ENCODE peak calls at places on chromosomes 13 and 19, in six cellular contexts. P is Caco-2, D is cardiac muscle cell, L is aorta, R is fibroblast of lung, X is colonic mucosa. U is an unnamed sample. For H3K4me1, the result is how much of the 10 kb centered on the place peaks cover.

GRCh38 chr19:49845433-49845832 is 5.5 kb upstream of the PTOV1 start:
- DNase-seq in P (no peak), L (no peak), D (no peak), R (no peak), X (no peak), U (no peak)

GRCh38 chr13:23500858-23501257 is 67.4 kb upstream of the SACS start:
- DNase-seq in X (no peak), L (no peak), R (peak), P (no peak), D (no peak), U (no peak)

GRCh38 chr19:3504723-3505122 is 1.4 kb upstream of the FZR1 start:
- DNase-seq in X (no peak), L (no peak), R (no peak), D (no peak), P (no peak), U (no peak)

GRCh38 chr13:113187263-113187669 is 21.2 kb downstream of the PCID2 start:
- DNase-seq in P (peak), X (peak), D (no peak), L (peak), R (peak), U (no peak)

GRCh38 chr19:4866595-4867424 is 657 bp downstream of the PLIN3 start:
- DNase-seq in R (peak), X (peak), P (no peak), D (peak), L (peak), U (peak)

GRCh38 chr19:4831351-4832340 is at the start of gene TICAM1:
- DNase-seq in R (peak), X (peak), P (peak), D (peak), L (peak), U (no peak)

GRCh38 chr19:2055871-2056809 is 5.1 kb upstream of the MKNK2 start:
- DNase-seq in P (no peak), X (peak), L (no peak), R (peak), D (no peak), U (no peak)

GRCh38 chr19:7373862-7374261 is 25.1 kb downstream of the ARHGEF18 start:
- DNase-seq in X (no peak), L (peak), P (peak), R (no peak), D (no peak), U (no peak)

GRCh38 chr19:3873151-3873550 is 4.3 kb upstream of the ZFR2 start:
- DNase-seq in P (no peak), X (no peak), D (no peak), R (no peak), L (no peak), U (no peak)

GRCh38 chr19:19966862-19967261 is 66.1 kb downstream of the ZNF93 start:
- DNase-seq in X (no peak), R (no peak), D (no peak), L (no peak), P (no peak), U (no peak)

GRCh38 chr19:48713864-48714755 is 5.4 kb downstream of the MAMSTR start:
- DNase-seq in X (peak), R (peak), P (peak), D (peak), L (peak), U (peak)

GRCh38 chr19:48714759-48715261 is 4.7 kb downstream of the MAMSTR start:
- DNase-seq in D (no peak), L (no peak), X (peak), R (no peak), P (no peak), U (no peak)

GRCh38 chr19:48715681-48716171 is 3.8 kb downstream of the MAMSTR start:
- DNase-seq in R (no peak), L (no peak), P (no peak), D (no peak), X (peak), U (no peak)

GRCh38 chr19:48717059-48717395 is 2.5 kb downstream of the MAMSTR start:
- DNase-seq in R (peak), P (no peak), X (no peak), L (no peak), D (no peak), U (no peak)

GRCh38 chr19:48715276-48715675 is 4.2 kb downstream of the MAMSTR start:
- DNase-seq in R (no peak), P (no peak), X (peak), D (no peak), L (no peak), U (no peak)
- H3K4me1 ChIP-seq in R (under half), P (under half), X (under half), D (under half), L (under half), U (under half)

GRCh38 chr13:78701383-78701782 is 42.4 kb upstream of the OBI1 start:
- DNase-seq in R (peak), P (no peak), D (no peak), X (no peak), L (no peak), U (no peak)
- H3K4me1 ChIP-seq in R (under half), P (under half), D (under half), X (under half), L (under half), U (under half)

GRCh38 chr19:43691755-43692154 is 21.8 kb upstream of the PLAUR start:
- DNase-seq in P (no peak), L (no peak), X (no peak), R (no peak), D (no peak), U (no peak)

GRCh38 chr19:43690444-43690843 is 20.5 kb upstream of the PLAUR start:
- DNase-seq in X (no peak), D (no peak), P (no peak), L (no peak), R (no peak), U (no peak)

GRCh38 chr19:43690890-43691289 is 20.9 kb upstream of the PLAUR start:
- DNase-seq in R (no peak), X (no peak), L (no peak), D (no peak), P (no peak), U (no peak)

GRCh38 chr19:43687660-43687997 is 17.7 kb upstream of the PLAUR start:
- DNase-seq in X (no peak), P (no peak), D (no peak), R (no peak), L (no peak), U (no peak)

GRCh38 chr19:43688059-43688763 is 18.2 kb upstream of the PLAUR start:
- DNase-seq in P (no peak), L (no peak), R (no peak), X (no peak), D (no peak), U (no peak)
- H3K4me1 ChIP-seq in P (under half), L (under half), R (under half), X (under half), D (under half), U (under half)

GRCh38 chr13:28531195-28531955 is 36.4 kb upstream of the FLT1 start:
- DNase-seq in R (peak), P (no peak), D (peak), X (peak), L (peak), U (no peak)

GRCh38 chr13:28528848-28529247 is 33.9 kb upstream of the FLT1 start:
- DNase-seq in D (no peak), L (no peak), P (no peak), R (no peak), X (no peak), U (no peak)

GRCh38 chr13:28528388-28528787 is 33.5 kb upstream of the FLT1 start:
- DNase-seq in D (no peak), P (no peak), L (no peak), R (no peak), X (no peak), U (no peak)

GRCh38 chr13:28530729-28531194 is 35.8 kb upstream of the FLT1 start:
- DNase-seq in D (no peak), P (no peak), X (no peak), L (no peak), R (no peak), U (no peak)

GRCh38 chr13:28529836-28530235 is 34.9 kb upstream of the FLT1 start:
- DNase-seq in D (no peak), X (no peak), R (no peak), P (no peak), L (no peak), U (no peak)
- H3K4me1 ChIP-seq in D (under half), X (under half), R (under half), P (under half), L (under half), U (under half)

DNA sequence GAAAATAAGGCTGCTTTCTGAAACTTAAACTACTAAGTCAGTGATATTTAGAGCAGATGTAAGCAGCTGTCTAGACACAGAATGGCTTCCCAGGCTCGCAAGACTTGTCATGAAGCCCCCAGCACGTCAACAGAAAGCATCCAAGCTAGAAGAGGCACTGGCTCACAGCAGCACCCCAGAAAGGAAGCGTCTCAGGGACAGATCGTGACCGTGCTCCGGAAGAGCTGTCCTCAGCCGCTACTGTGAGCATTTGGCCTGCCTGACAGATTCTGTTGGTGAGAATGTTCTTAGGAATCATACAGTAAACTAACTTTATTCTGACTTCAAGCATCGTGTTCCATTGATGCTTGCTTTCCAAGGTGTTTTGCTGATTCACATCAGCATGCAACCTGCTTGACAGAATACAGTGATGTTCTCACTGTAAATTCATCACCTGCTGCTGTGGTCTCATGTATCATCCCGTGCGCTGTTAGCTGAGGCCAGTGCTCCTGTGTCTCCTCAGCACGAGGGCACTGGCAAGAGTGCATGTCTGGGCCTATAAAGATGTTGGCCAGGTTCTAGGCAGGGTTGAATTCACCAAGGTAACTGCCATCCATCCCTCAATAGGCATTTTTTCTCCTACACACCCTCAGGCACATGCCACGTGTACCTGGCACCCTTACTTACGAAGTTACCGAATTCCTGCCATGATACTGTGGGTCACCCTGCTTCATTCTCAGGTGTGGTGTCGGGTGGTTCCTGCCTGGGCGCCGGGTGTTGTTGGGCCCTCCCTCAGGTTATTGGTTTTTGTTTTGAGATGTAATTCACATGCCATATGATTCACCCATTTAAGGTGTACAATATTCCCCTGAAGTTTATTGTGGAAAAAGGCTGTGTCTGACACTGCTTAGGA is 15.9 kb downstream of the SPINT2 start:
- DNase-seq in X (no peak), P (no peak), R (no peak), D (no peak), L (no peak), U (no peak)
- H3K4me1 ChIP-seq in X (under half), P (under half), R (under half), D (under half), L (under half), U (under half)

DNA sequence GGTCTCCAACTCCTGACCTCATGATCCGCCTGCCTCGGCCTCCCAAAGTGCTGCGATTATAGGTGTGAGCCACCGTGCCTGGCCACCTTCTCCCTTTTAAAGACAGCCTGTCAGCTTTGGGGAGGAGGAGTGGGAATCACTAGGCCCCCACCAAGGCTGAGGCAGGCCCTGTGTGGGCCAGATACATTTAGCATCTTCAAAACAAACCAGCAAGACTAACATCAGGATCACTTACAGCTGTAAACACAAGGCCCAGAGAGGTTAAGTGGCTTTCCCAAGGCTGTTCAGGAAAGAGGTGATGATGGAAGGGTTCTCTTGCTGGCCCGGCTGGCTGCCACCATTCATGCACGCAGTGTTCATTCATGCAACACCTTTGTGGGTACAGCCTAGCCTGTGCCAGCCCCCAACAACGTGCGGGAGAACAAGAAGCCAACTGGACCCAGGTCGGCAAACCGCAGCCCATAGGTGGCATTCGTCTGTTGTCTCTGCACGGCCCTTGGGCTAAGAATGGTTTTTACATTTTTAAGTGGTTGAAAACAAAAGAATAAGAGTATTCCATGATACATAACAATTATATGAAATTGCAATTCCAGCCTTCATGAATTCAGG is 23.0 kb downstream of the IER2 start:
- DNase-seq in D (no peak), X (no peak), L (no peak), P (no peak), R (no peak), U (no peak)
- H3K4me1 ChIP-seq in D (under half), X (under half), L (under half), P (under half), R (under half), U (under half)

GRCh38 chr19:8461376-8461775 is 16.6 kb downstream of the HNRNPM start:
- DNase-seq in P (no peak), R (no peak), X (no peak), D (no peak), L (no peak), U (no peak)
- H3K4me1 ChIP-seq in P (half or more), R (under half), X (under half), D (under half), L (under half), U (under half)

DNA sequence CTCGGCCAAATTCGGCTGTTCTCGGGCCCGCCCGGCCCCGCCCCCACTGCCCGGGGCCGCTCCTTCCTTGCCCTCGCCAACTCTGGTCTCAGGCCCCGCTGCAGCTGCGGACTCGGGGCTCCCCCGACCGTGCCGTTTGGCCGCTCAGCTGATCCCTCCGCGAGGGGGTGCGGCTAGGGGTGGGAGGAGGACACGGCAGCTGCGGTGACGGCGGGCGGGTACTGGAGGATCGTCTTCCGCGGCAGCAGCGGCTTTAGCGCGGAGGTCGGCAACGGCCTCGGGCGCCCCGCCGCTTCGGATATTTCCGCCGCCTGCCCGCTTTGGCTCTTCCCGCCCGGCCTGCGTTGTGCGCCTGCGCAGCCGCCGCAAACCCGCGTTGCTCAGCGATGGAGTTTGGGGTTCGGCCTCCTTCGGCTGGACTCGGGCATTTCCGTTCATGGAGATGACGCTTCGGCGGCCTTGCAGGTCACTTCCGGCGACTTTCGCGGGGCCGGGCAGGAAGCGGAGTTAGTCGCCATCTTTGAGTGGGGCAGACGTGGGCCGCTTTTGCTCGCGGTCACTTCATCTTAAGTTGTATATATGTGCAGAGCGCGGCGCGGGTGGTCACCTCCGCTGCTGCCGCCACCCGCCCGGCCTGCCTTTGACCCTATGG is 338 bp upstream of the UBE2M start:
- DNase-seq in L (peak), P (peak), D (peak), R (peak), X (peak), U (peak)
- H3K4me1 ChIP-seq in L (under half), P (under half), D (under half), R (under half), X (under half), U (under half)